ENCODE peak calls at places on chromosomes 7 and 10, in nine cellular contexts. V is AG08395, Y is retina, M is KBM-7, R is iPS-NIHi11, O is transverse colon, G is NAMALWA, Q is GM12891, F is type B pancreatic cell. K is an unnamed sample.

GRCh38 chr10:113028393-113029054 is 78.5 kb downstream of the TCF7L2 start:
- DNase-seq in Q (no peak), F (no peak), R (no peak), O (no peak), G (no peak), M (no peak), Y (peak), V (no peak), K (no peak)

GRCh38 chr10:112435013-112435619 is 11.6 kb downstream of the ZDHHC6 start:
- DNase-seq in R (no peak), O (no peak), V (peak), G (peak), F (no peak), Q (no peak), Y (no peak), M (peak), K (peak)

GRCh38 chr10:42477170-42477569 is 161.2 kb downstream of the ZNF33B start:
- DNase-seq in R (no peak), M (no peak), G (no peak), Y (no peak), O (no peak), F (no peak), V (no peak), Q (no peak), K (no peak)

GRCh38 chr10:60526024-60526585 is 136.4 kb upstream of the ANK3 start:
- DNase-seq in V (no peak), G (no peak), M (no peak), F (no peak), O (no peak), R (no peak), Q (no peak), Y (peak), K (peak)

GRCh38 chr10:6046458-6047325 is 15.5 kb downstream of the IL2RA start:
- DNase-seq in R (no peak), Q (no peak), O (no peak), F (no peak), Y (no peak), M (no peak), V (no peak), G (no peak), K (no peak)

GRCh38 chr7:154789404-154789803 is 213.5 kb downstream of the PAXIP1 start:
- DNase-seq in F (no peak), Y (no peak), V (no peak), R (no peak), Q (no peak), G (peak), M (no peak), O (no peak), K (no peak)

GRCh38 chr10:7425691-7426090 is 14.9 kb upstream of the SFMBT2 start:
- DNase-seq in Y (no peak), R (no peak), G (no peak), O (no peak), F (no peak), M (no peak), Q (no peak), V (no peak), K (no peak)

GRCh38 chr7:80721880-80722595 is 83.6 kb downstream of the CD36 start:
- DNase-seq in F (no peak), V (peak), G (no peak), M (no peak), Q (no peak), O (no peak), Y (peak), R (peak), K (peak)

GRCh38 chr7:35253182-35253679 is 669 bp downstream of the TBX20 start:
- DNase-seq in G (no peak), Y (peak), F (no peak), O (no peak), V (no peak), M (peak), R (peak), Q (no peak), K (peak)

GRCh38 chr10:125171402-125172316 is 11.3 kb upstream of the CTBP2 start:
- DNase-seq in F (peak), M (no peak), O (no peak), Q (no peak), G (no peak), Y (no peak), R (no peak), V (no peak), K (no peak)

GRCh38 chr10:130138479-130138866 is 2.3 kb downstream of the GLRX3 start:
- DNase-seq in Q (no peak), G (no peak), R (no peak), O (no peak), F (no peak), M (no peak), Y (no peak), V (peak), K (peak)

GRCh38 chr10:70478191-70479160 is at the start of gene PALD1:
- DNase-seq in F (peak), G (peak), Q (peak), M (peak), R (peak), V (peak), O (peak), Y (peak), K (no peak)

GRCh38 chr10:121322776-121323175 is 275.5 kb downstream of the FGFR2 start:
- DNase-seq in O (no peak), Q (no peak), V (no peak), M (no peak), R (no peak), Y (no peak), F (no peak), G (no peak), K (no peak)

GRCh38 chr7:158284121-158284520 is 303.5 kb downstream of the PTPRN2 start:
- DNase-seq in Q (no peak), F (no peak), M (no peak), R (no peak), Y (no peak), G (no peak), O (no peak), V (no peak), K (no peak)

GRCh38 chr7:126699707-126700106 is 553.0 kb downstream of the GRM8 start:
- DNase-seq in G (no peak), F (no peak), Y (no peak), Q (no peak), V (no peak), R (no peak), M (no peak), O (no peak), K (no peak)

GRCh38 chr10:61905446-61905725 is 3.9 kb downstream of the ARID5B start:
- DNase-seq in O (no peak), R (no peak), V (no peak), G (no peak), Q (no peak), F (no peak), Y (no peak), M (no peak), K (no peak)

GRCh38 chr10:29321656-29322055 is 32.8 kb downstream of the LYZL1 start:
- DNase-seq in Q (no peak), V (no peak), G (no peak), R (no peak), M (no peak), F (no peak), Y (no peak), O (no peak), K (no peak)

GRCh38 chr7:84336303-84336702 is 141.7 kb upstream of the SEMA3A start:
- DNase-seq in V (no peak), F (no peak), Q (peak), M (peak), R (no peak), O (no peak), G (peak), Y (no peak), K (no peak)

GRCh38 chr10:36170943-36171501 is 528.9 kb upstream of the FZD8 start:
- DNase-seq in O (no peak), R (no peak), V (no peak), M (no peak), G (no peak), F (no peak), Q (no peak), Y (no peak), K (no peak)

GRCh38 chr7:100693312-100694195 is 496 bp downstream of the GIGYF1 start:
- DNase-seq in V (no peak), Y (no peak), G (no peak), F (no peak), M (no peak), R (peak), O (no peak), Q (peak), K (no peak)

GRCh38 chr7:985915-986741 is 3.1 kb downstream of the CYP2W1 start:
- DNase-seq in Y (no peak), O (no peak), F (no peak), R (no peak), V (peak), M (no peak), G (no peak), Q (no peak), K (peak)

GRCh38 chr7:76009672-76010600 is 15.5 kb upstream of the TMEM120A start:
- DNase-seq in V (no peak), G (no peak), Q (no peak), Y (no peak), F (no peak), M (no peak), O (no peak), R (no peak), K (no peak)

GRCh38 chr7:91249506-91250233 is 14.6 kb upstream of the FZD1 start:
- DNase-seq in M (no peak), F (no peak), R (no peak), V (peak), O (no peak), Q (no peak), G (no peak), Y (no peak), K (peak)

GRCh38 chr10:22911067-22911466 is 16.8 kb upstream of the ARMC3 start:
- DNase-seq in M (no peak), R (no peak), F (no peak), Y (no peak), G (no peak), O (no peak), V (no peak), Q (no peak), K (no peak)

GRCh38 chr10:51462076-51462779 is 237.2 kb downstream of the CSTF2T start:
- DNase-seq in V (no peak), Q (no peak), O (no peak), M (no peak), F (no peak), G (no peak), Y (no peak), R (no peak), K (no peak)

GRCh38 chr7:27846388-27846787 is 106.4 kb downstream of the TAX1BP1 start:
- DNase-seq in R (no peak), F (no peak), M (no peak), G (no peak), Q (no peak), Y (no peak), O (no peak), V (no peak), K (no peak)

GRCh38 chr10:46541017-46541661 is 15.3 kb downstream of the GPRIN2 start:
- DNase-seq in R (peak), F (peak), Q (no peak), V (no peak), O (peak), M (no peak), G (no peak), Y (peak), K (no peak)

GRCh38 chr7:117458977-117459583 is 20.7 kb upstream of the CFTR start:
- DNase-seq in M (peak), F (no peak), R (no peak), O (no peak), V (peak), G (peak), Y (no peak), Q (no peak), K (peak)

GRCh38 chr10:21797984-21798765 is 205.4 kb downstream of the DNAJC1 start:
- DNase-seq in O (no peak), V (no peak), F (no peak), R (no peak), G (no peak), Y (no peak), Q (no peak), M (no peak), K (no peak)

K was measured in foreskin fibroblast.